ENCODE peak calls at places on chromosomes 3 and 15, in four cellular contexts. One of them, this sample, is unnamed.

GRCh38 chr3:184526158-184526483 is 35.5 kb upstream of the EPHB3 start:
- DNase-seq in WTC11: no peak
- DNase-seq in K562: no peak
- DNase-seq in SK-N-SH: no peak
- DNase-seq in this sample: no peak

GRCh38 chr3:14283092-14283820 is 104.6 kb downstream of the LSM3 start:
- DNase-seq in WTC11: no peak
- DNase-seq in K562: no peak
- DNase-seq in SK-N-SH: no peak
- DNase-seq in this sample: no peak

GRCh38 chr3:123807820-123808219 is 76.3 kb downstream of the MYLK start:
- DNase-seq in WTC11: no peak
- DNase-seq in K562: no peak
- DNase-seq in SK-N-SH: peak; percentile 50
- DNase-seq in this sample: no peak

GRCh38 chr3:66478923-66479322 is 21.9 kb downstream of the LRIG1 start:
- DNase-seq in WTC11: no peak
- DNase-seq in K562: no peak
- DNase-seq in SK-N-SH: no peak
- DNase-seq in this sample: no peak

GRCh38 chr3:42880601-42881451 is 5.1 kb upstream of the CYP8B1 start:
- DNase-seq in WTC11: peak; percentile 91
- DNase-seq in K562: peak; percentile 94
- DNase-seq in SK-N-SH: peak; percentile 93
- DNase-seq in this sample: peak; percentile 86

GRCh38 chr3:191263365-191263764 is 64.3 kb downstream of the OSTN start:
- DNase-seq in WTC11: no peak
- DNase-seq in K562: no peak
- DNase-seq in SK-N-SH: no peak
- DNase-seq in this sample: no peak

GRCh38 chr15:50184863-50185504 is 3.0 kb downstream of the SLC27A2 start:
- DNase-seq in WTC11: no peak
- DNase-seq in K562: no peak
- DNase-seq in SK-N-SH: no peak
- DNase-seq in this sample: no peak

GRCh38 chr3:72475258-72476138 is 372.7 kb downstream of the SHQ1 start:
- DNase-seq in WTC11: no peak
- DNase-seq in K562: no peak
- DNase-seq in SK-N-SH: no peak
- DNase-seq in this sample: no peak

GRCh38 chr3:114554716-114555115 is 260.9 kb downstream of the TIGIT start:
- DNase-seq in WTC11: no peak
- DNase-seq in K562: no peak
- DNase-seq in SK-N-SH: no peak
- DNase-seq in this sample: no peak

GRCh38 chr3:15443826-15444524 is 16.6 kb downstream of the EAF1 start:
- DNase-seq in WTC11: no peak
- DNase-seq in K562: no peak
- DNase-seq in SK-N-SH: no peak
- DNase-seq in this sample: no peak

GRCh38 chr3:86653801-86654200 is 337.1 kb downstream of the VGLL3 start:
- DNase-seq in WTC11: no peak
- DNase-seq in K562: no peak
- DNase-seq in SK-N-SH: no peak
- DNase-seq in this sample: no peak
- TF ChIP-seq TEAD4 in WTC11: no peak
- TF ChIP-seq TEAD4 in K562: no peak
- TF ChIP-seq TEAD4 in SK-N-SH: no peak
- TF ChIP-seq TEAD4 in this sample: no peak

GRCh38 chr3:154792828-154793227 is 287.3 kb upstream of the MME start:
- DNase-seq in WTC11: no peak
- DNase-seq in K562: no peak
- DNase-seq in SK-N-SH: no peak
- DNase-seq in this sample: no peak
- TF ChIP-seq TEAD4 in WTC11: no peak
- TF ChIP-seq TEAD4 in K562: no peak
- TF ChIP-seq TEAD4 in SK-N-SH: no peak
- TF ChIP-seq TEAD4 in this sample: no peak

GRCh38 chr3:152232001-152232400 is 36.7 kb upstream of the MBNL1 start:
- DNase-seq in WTC11: no peak
- DNase-seq in K562: no peak
- DNase-seq in SK-N-SH: no peak
- DNase-seq in this sample: no peak
- TF ChIP-seq TEAD4 in WTC11: no peak
- TF ChIP-seq TEAD4 in K562: no peak
- TF ChIP-seq TEAD4 in SK-N-SH: no peak
- TF ChIP-seq TEAD4 in this sample: no peak

DNA sequence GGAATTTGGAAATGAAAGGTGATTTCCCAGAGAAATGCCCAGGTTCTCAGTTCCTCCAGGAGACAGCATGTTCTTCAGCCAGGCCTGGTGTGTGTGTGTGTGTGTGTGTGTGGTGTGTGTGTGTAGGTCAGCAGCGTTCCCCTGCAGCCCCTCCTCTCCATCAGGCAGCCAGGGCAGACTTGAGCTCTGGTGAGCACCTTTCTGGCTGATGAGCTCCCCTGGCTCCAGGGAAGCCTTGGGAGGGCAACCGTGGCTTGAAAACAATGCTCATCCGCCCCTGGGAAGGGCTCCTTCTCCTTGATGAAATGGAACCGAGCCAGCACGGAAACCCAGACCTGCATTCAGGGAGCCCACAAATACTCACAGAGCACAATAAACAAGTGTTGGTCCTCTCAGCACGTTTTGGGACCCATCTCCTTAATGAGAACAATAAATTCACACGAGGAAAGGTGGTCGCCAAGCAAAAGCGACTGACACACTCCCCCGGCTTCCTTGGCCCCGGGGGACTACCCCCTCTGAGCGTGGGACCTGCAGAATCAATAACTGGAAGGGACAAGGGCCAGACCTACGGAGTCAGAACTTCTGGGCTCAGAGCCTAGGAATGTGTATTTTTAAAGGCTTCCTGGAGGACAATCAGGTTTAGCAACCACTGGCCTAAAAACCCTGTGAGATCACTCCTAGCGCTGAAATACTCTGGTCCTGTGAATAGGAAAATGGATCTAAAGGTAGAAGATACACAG is 38.6 kb upstream of the HES1 start:
- DNase-seq in WTC11: no peak
- DNase-seq in K562: no peak
- DNase-seq in SK-N-SH: no peak
- DNase-seq in this sample: no peak
- TF ChIP-seq TEAD4 in WTC11: no peak
- TF ChIP-seq TEAD4 in K562: no peak
- TF ChIP-seq TEAD4 in SK-N-SH: no peak
- TF ChIP-seq TEAD4 in this sample: no peak

DNA sequence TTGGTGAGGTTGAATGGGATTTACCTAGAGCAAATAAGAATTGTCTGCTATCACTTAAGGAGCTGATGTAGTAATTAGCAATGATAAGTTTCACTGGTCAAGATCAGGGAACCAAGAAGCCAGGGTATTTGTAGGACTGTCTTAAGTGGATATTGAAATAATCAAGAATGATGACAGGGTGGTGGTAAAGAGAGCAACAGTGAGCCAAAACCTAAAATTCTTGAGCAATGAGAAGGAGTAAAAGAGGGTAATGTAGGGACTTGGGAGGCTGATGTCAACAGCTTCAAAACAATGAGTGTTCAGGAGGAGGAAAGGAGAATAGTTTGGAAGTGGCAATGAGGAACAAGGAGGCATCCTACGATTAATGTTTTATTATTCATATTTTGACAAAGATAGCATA is 31.5 kb upstream of the SLC2A2 start:
- DNase-seq in WTC11: no peak
- DNase-seq in K562: no peak
- DNase-seq in SK-N-SH: no peak
- DNase-seq in this sample: no peak
- TF ChIP-seq TEAD4 in WTC11: no peak
- TF ChIP-seq TEAD4 in K562: no peak
- TF ChIP-seq TEAD4 in SK-N-SH: no peak
- TF ChIP-seq TEAD4 in this sample: no peak

GRCh38 chr15:45702041-45702440 is 67.2 kb downstream of the SQOR start:
- DNase-seq in WTC11: no peak
- DNase-seq in K562: no peak
- DNase-seq in SK-N-SH: no peak
- DNase-seq in this sample: no peak
- TF ChIP-seq TEAD4 in WTC11: no peak
- TF ChIP-seq TEAD4 in K562: no peak
- TF ChIP-seq TEAD4 in SK-N-SH: no peak
- TF ChIP-seq TEAD4 in this sample: no peak

DNA sequence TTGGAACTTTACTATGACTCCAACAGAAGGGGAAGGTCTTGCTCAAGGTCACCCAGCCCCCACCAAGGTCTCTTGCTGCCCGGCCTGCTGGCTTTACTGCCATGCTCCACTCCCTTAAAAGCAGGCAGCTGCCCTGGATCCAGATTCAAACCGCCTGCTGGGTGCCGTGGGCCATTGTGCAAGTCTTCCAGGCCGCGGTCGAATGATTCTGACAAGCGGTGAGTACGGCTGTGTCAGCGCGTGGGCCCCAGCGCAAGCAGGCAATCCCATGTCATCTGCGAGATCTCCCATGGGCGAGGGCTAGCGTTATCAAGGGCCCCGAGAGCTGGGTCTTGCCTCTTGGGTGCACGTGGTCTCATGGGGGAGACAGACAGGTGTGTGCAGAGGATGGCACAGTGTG is 37.6 kb downstream of the CORO2B start:
- DNase-seq in WTC11: no peak
- DNase-seq in K562: no peak
- DNase-seq in SK-N-SH: no peak
- DNase-seq in this sample: no peak
- TF ChIP-seq TEAD4 in WTC11: no peak
- TF ChIP-seq TEAD4 in K562: no peak
- TF ChIP-seq TEAD4 in SK-N-SH: no peak
- TF ChIP-seq TEAD4 in this sample: no peak

GRCh38 chr3:105967117-105967516 is 98.3 kb upstream of the CBLB start:
- DNase-seq in WTC11: no peak
- DNase-seq in K562: no peak
- DNase-seq in SK-N-SH: no peak
- DNase-seq in this sample: no peak
- TF ChIP-seq TEAD4 in WTC11: no peak
- TF ChIP-seq TEAD4 in K562: no peak
- TF ChIP-seq TEAD4 in SK-N-SH: no peak
- TF ChIP-seq TEAD4 in this sample: no peak